ENCODE peak calls at places on chromosomes 13 and 19, in four cellular contexts. S is right lobe of liver, N is psoas muscle, D is tibial artery. A is an unnamed sample.

GRCh38 chr19:58204566-58204965 is 21.7 kb downstream of the ZNF274 start:
- DNase-seq in S (no peak), N (no peak), D (no peak), A (no peak)

GRCh38 chr19:5953680-5954213 is 24.2 kb downstream of the RANBP3 start:
- DNase-seq in S (no peak), N (no peak), D (no peak), A (no peak)

GRCh38 chr13:76380436-76381065 is 505.7 kb downstream of the KCTD12 start:
- DNase-seq in S (no peak), N (no peak), D (no peak), A (no peak)

GRCh38 chr13:89361909-89362308 is 1690.7 kb downstream of the SLITRK5 start:
- DNase-seq in S (no peak), N (no peak), D (no peak), A (no peak)

GRCh38 chr19:22604571-22605274 is 29.4 kb upstream of the ZNF492 start:
- DNase-seq in S (no peak), N (no peak), D (no peak), A (no peak)

GRCh38 chr19:29535984-29536508 is 10.3 kb downstream of the VSTM2B start:
- DNase-seq in S (peak), N (no peak), D (no peak), A (no peak)

GRCh38 chr13:28140433-28141125 is 2.2 kb downstream of the PAN3 start:
- DNase-seq in S (no peak), N (no peak), D (no peak), A (no peak)

GRCh38 chr13:113267642-113268405 is 29.2 kb upstream of the LAMP1 start:
- DNase-seq in S (no peak), N (no peak), D (no peak), A (no peak)

GRCh38 chr19:33905473-33905936 is 108.8 kb downstream of the KCTD15 start:
- DNase-seq in S (peak), N (peak), D (no peak), A (no peak)

GRCh38 chr19:22523940-22524339 is 101.8 kb upstream of the ZNF98 start:
- DNase-seq in S (no peak), N (no peak), D (no peak), A (no peak)

GRCh38 chr13:35785563-35786327 is 309.3 kb upstream of the MAB21L1 start:
- DNase-seq in S (no peak), N (no peak), D (no peak), A (no peak)

GRCh38 chr19:6707011-6707657 is 13.3 kb downstream of the C3 start:
- DNase-seq in S (no peak), N (no peak), D (no peak), A (no peak)

GRCh38 chr19:10290439-10290875 is 705 bp downstream of the ICAM5 start:
- DNase-seq in S (no peak), N (no peak), D (no peak), A (no peak)

GRCh38 chr13:93716623-93717022 is 490.0 kb downstream of the GPC6 start:
- DNase-seq in S (no peak), N (no peak), D (no peak), A (no peak)

GRCh38 chr19:40502647-40503046 is 35.8 kb downstream of the SPTBN4 start:
- DNase-seq in S (no peak), N (no peak), D (no peak), A (no peak)

GRCh38 chr19:12784871-12785430 is 6.3 kb upstream of the JUNB start:
- DNase-seq in S (no peak), N (no peak), D (no peak), A (peak)

GRCh38 chr13:31236211-31236786 is 36.5 kb downstream of the B3GLCT start:
- DNase-seq in S (no peak), N (no peak), D (no peak), A (no peak)

GRCh38 chr19:31125071-31125470 is 224.2 kb downstream of the TSHZ3 start:
- DNase-seq in S (no peak), N (no peak), D (no peak), A (no peak)

GRCh38 chr13:97977376-97977705 is 23.9 kb downstream of the IPO5 start:
- DNase-seq in S (no peak), N (no peak), D (no peak), A (no peak)

GRCh38 chr13:46751811-46752635 is 44.9 kb downstream of the ESD start:
- DNase-seq in S (no peak), N (no peak), D (no peak), A (no peak)

GRCh38 chr13:38803566-38803965 is 116.7 kb downstream of the FREM2 start:
- DNase-seq in S (no peak), N (no peak), D (no peak), A (no peak)

GRCh38 chr19:47495478-47496372 is 11.7 kb upstream of the KPTN start:
- DNase-seq in S (no peak), N (no peak), D (no peak), A (no peak)

GRCh38 chr13:59038824-59039223 is 1124.9 kb downstream of the DIAPH3 start:
- DNase-seq in S (no peak), N (no peak), D (no peak), A (no peak)

GRCh38 chr19:18543814-18544475 is 572 bp upstream of the FKBP8 start:
- DNase-seq in S (peak), N (no peak), D (no peak), A (peak)

GRCh38 chr13:34627499-34627898 is 314.6 kb upstream of the NBEA start:
- DNase-seq in S (no peak), N (no peak), D (no peak), A (no peak)

GRCh38 chr13:54018485-54018884 is 989.9 kb downstream of the OLFM4 start:
- DNase-seq in S (no peak), N (no peak), D (no peak), A (no peak)

GRCh38 chr19:10508707-10509106 is 5.6 kb upstream of the KEAP1 start:
- DNase-seq in S (no peak), N (no peak), D (no peak), A (no peak)

GRCh38 chr13:40970803-40971202 is 48.3 kb downstream of the ELF1 start:
- DNase-seq in S (no peak), N (no peak), D (no peak), A (no peak)

GRCh38 chr13:87884874-87885273 is 213.7 kb downstream of the SLITRK5 start:
- DNase-seq in S (no peak), N (no peak), D (no peak), A (no peak)

GRCh38 chr19:17302391-17303166 is 646 bp downstream of the ABHD8 start:
- DNase-seq in S (peak), N (no peak), D (no peak), A (peak)

GRCh38 chr13:81929988-81930387 is 1589.1 kb upstream of the SPRY2 start:
- DNase-seq in S (no peak), N (no peak), D (no peak), A (no peak)

GRCh38 chr19:22426901-22427300 is 4.8 kb upstream of the ZNF98 start:
- DNase-seq in S (no peak), N (no peak), D (no peak), A (no peak)

GRCh38 chr13:45851171-45851889 is at the start of gene SIAH3:
- DNase-seq in S (no peak), N (no peak), D (no peak), A (no peak)

GRCh38 chr13:94481966-94482365 is 2.5 kb upstream of the DCT start:
- DNase-seq in S (no peak), N (peak), D (peak), A (no peak)

GRCh38 chr19:3313199-3313575 is 53.2 kb upstream of the NFIC start:
- DNase-seq in S (no peak), N (no peak), D (no peak), A (no peak)

GRCh38 chr19:58560921-58561320 is 2.5 kb upstream of the UBE2M start:
- DNase-seq in S (no peak), N (no peak), D (no peak), A (peak)

GRCh38 chr13:24670927-24671326 is 9.3 kb upstream of the ATP12A start:
- DNase-seq in S (peak), N (no peak), D (no peak), A (peak)
- TF ChIP-seq CTCF in S (no peak), N (no peak), D (no peak), A (peak)

GRCh38 chr19:1501200-1501595 is 10.2 kb downstream of the REEP6 start:
- DNase-seq in S (peak), N (no peak), D (no peak), A (no peak)

GRCh38 chr19:1503925-1504430 is 8.8 kb downstream of the ADAMTSL5 start:
- DNase-seq in S (no peak), N (no peak), D (no peak), A (no peak)

GRCh38 chr19:1505012-1505411 is 7.8 kb downstream of the ADAMTSL5 start:
- DNase-seq in S (no peak), N (no peak), D (no peak), A (no peak)

GRCh38 chr19:1503089-1503924 is 9.5 kb downstream of the ADAMTSL5 start:
- DNase-seq in S (no peak), N (peak), D (no peak), A (no peak)

DNA sequence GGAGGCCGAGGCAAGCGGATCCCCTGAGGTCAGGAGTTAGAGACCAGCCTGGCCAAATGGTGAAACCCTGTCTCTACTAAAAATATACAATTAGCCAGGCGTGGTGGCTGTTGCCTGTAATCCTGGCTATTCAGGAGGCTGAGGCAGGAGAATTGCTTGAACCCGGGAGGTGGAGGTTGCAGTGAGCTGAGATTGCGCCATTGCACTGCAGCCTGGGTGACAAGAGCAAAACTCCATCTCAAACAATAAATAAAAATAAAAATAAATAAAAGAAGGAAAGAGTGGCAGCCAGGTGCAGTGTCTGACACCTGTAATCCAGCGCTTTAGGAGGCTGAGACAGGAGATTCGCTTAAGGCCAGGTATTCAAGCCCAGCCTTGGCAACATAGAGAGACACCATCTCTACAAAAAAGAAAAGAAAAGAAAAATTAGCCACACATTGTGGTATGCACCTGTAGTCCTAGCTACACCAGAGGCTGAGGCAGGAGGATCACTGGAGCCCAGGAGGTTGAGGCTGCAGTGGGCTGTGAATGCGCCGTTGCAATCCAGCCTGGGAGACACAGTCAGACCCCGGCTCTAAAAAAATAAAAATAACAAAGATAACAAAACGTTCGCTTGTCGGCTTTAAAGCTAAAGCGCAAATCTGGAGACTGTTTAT is 10.3 kb downstream of the ADAMTSL5 start:
- DNase-seq in S (no peak), N (no peak), D (no peak), A (no peak)
- H3K4me3 ChIP-seq in S (no peak), N (peak), D (no peak), A (no peak)

GRCh38 chr19:36378625-36379509 is at the start of gene ZFP14:
- DNase-seq in S (peak), N (peak), D (peak), A (peak)
- TF ChIP-seq CTCF in S (no peak), N (no peak), D (no peak), A (no peak)

DNA sequence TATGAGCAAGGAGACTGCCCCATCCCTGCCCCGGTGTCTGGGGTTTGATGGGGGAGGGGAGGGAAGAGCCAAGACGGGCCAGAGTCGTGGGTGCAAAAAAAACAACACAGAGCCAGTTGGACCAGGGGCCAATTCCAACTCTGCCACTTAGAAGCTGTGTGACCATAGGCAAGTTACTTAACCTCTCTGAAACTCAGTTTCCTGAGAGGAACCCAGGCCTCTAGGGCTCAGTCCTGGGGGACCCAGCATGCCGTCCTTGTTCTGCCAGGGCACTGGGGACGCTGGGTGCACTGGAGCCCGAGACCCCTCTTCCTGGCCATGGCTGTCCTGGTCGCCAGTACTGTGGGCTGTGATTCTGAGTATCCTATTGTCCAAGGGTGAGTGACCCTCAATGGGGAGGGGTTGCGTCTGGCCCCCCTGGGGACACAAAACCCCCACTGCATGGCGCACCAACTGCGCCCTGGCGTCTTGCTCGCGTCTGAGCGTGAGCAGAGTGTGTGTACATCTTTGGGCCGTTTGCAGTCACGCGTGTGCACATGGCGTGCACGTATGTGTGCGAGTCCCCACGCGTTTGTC is 24.6 kb downstream of the CLEC4M start:
- DNase-seq in S (no peak), N (no peak), D (no peak), A (no peak)
- H3K4me3 ChIP-seq in S (peak), N (peak), D (no peak), A (no peak)

GRCh38 chr13:33069365-33069764 is 53.1 kb downstream of the KL start:
- DNase-seq in S (no peak), N (no peak), D (no peak), A (no peak)
- TF ChIP-seq CTCF in S (peak), N (peak), D (no peak), A (no peak)

DNA sequence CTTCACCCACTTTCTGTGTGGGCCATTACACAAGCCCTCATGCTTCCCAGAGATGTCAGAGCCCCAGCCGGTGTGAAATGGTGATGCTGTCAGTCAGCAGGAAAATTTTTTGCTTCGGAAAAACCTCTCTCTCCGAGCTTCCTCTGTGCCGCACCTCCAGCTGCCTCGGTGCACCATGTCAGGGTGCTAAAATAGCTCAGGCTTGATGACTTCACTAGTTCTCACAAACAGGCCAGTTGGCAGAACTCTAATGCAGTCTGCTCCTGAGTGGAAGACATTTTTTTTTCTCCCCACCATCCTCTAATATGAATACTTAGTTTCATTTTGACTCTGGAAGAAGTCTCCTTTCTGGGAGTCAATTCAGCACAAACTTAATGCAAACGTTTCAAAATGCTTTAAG is 71.3 kb downstream of the KLF12 start:
- DNase-seq in S (no peak), N (peak), D (peak), A (no peak)
- H3K4me3 ChIP-seq in S (no peak), N (peak), D (peak), A (no peak)

GRCh38 chr13:51222510-51223283 is 499 bp downstream of the FAM124A start:
- DNase-seq in S (no peak), N (no peak), D (no peak), A (no peak)

GRCh38 chr13:51220706-51221105 is 1.5 kb upstream of the FAM124A start:
- DNase-seq in S (no peak), N (no peak), D (no peak), A (no peak)

GRCh38 chr13:51223284-51224270 is 1.4 kb downstream of the FAM124A start:
- DNase-seq in S (no peak), N (no peak), D (no peak), A (no peak)

GRCh38 chr13:51221108-51221507 is 1.1 kb upstream of the FAM124A start:
- DNase-seq in S (no peak), N (no peak), D (no peak), A (no peak)

GRCh38 chr13:51221674-51222509 is at the start of gene FAM124A:
- DNase-seq in S (peak), N (peak), D (no peak), A (peak)
- TF ChIP-seq CTCF in S (peak), N (peak), D (peak), A (peak)

GRCh38 chr13:20232556-20233277 is 598 bp upstream of the GJB6 start:
- DNase-seq in S (no peak), N (no peak), D (no peak), A (no peak)
- H3K4me3 ChIP-seq in S (no peak), N (no peak), D (no peak), A (no peak)